ENCODE peak calls at places on chromosome 12, in six cellular contexts. One of them, this sample, is unnamed.

GRCh38 chr12:122944588-122944987 is 21.7 kb downstream of the ABCB9 start:
- DNase-seq in right cardiac atrium: no peak
- DNase-seq in mammary epithelial cell: peak
- DNase-seq in thoracic aorta: no peak
- DNase-seq in GM06990: no peak
- DNase-seq in fibroblast of the aortic adventitia: no peak
- DNase-seq in this sample: no peak

GRCh38 chr12:56080556-56081138 is 682 bp downstream of the ERBB3 start:
- DNase-seq in GM06990: no peak
- DNase-seq in fibroblast of the aortic adventitia: no peak
- DNase-seq in mammary epithelial cell: no peak
- DNase-seq in right cardiac atrium: no peak
- DNase-seq in thoracic aorta: no peak
- DNase-seq in this sample: no peak

GRCh38 chr12:76310110-76310509 is 38.1 kb downstream of the BBS10 start:
- DNase-seq in thoracic aorta: no peak
- DNase-seq in mammary epithelial cell: peak
- DNase-seq in right cardiac atrium: no peak
- DNase-seq in fibroblast of the aortic adventitia: peak
- DNase-seq in GM06990: no peak
- DNase-seq in this sample: no peak

GRCh38 chr12:124581299-124581698 is 13.9 kb upstream of the NCOR2 start:
- DNase-seq in mammary epithelial cell: no peak
- DNase-seq in GM06990: no peak
- DNase-seq in thoracic aorta: no peak
- DNase-seq in right cardiac atrium: no peak
- DNase-seq in fibroblast of the aortic adventitia: peak
- DNase-seq in this sample: peak

GRCh38 chr12:27864521-27864920 is 84.5 kb upstream of the MANSC4 start:
- DNase-seq in thoracic aorta: no peak
- DNase-seq in mammary epithelial cell: peak
- DNase-seq in GM06990: no peak
- DNase-seq in right cardiac atrium: no peak
- DNase-seq in fibroblast of the aortic adventitia: no peak
- DNase-seq in this sample: peak

GRCh38 chr12:23987032-23987431 is 37.6 kb upstream of the SOX5 start:
- DNase-seq in thoracic aorta: no peak
- DNase-seq in right cardiac atrium: no peak
- DNase-seq in mammary epithelial cell: no peak
- DNase-seq in fibroblast of the aortic adventitia: no peak
- DNase-seq in GM06990: no peak
- DNase-seq in this sample: no peak

GRCh38 chr12:4393211-4393610 is 13.7 kb upstream of the FGF23 start:
- DNase-seq in GM06990: no peak
- DNase-seq in thoracic aorta: no peak
- DNase-seq in fibroblast of the aortic adventitia: no peak
- DNase-seq in right cardiac atrium: no peak
- DNase-seq in mammary epithelial cell: no peak
- DNase-seq in this sample: no peak

GRCh38 chr12:131912526-131913274 is 16.4 kb upstream of the PUS1 start:
- DNase-seq in thoracic aorta: peak
- DNase-seq in GM06990: peak
- DNase-seq in fibroblast of the aortic adventitia: peak
- DNase-seq in mammary epithelial cell: peak
- DNase-seq in right cardiac atrium: peak
- DNase-seq in this sample: peak

GRCh38 chr12:26822051-26822450 is 10.9 kb downstream of the ITPR2 start:
- DNase-seq in right cardiac atrium: no peak
- DNase-seq in thoracic aorta: no peak
- DNase-seq in mammary epithelial cell: no peak
- DNase-seq in GM06990: no peak
- DNase-seq in fibroblast of the aortic adventitia: no peak
- DNase-seq in this sample: peak

GRCh38 chr12:131552167-131552863 is 158.6 kb upstream of the SFSWAP start:
- DNase-seq in thoracic aorta: no peak
- DNase-seq in right cardiac atrium: no peak
- DNase-seq in mammary epithelial cell: no peak
- DNase-seq in GM06990: no peak
- DNase-seq in fibroblast of the aortic adventitia: no peak
- DNase-seq in this sample: no peak

GRCh38 chr12:66438601-66439000 is 136.3 kb downstream of the HELB start:
- DNase-seq in right cardiac atrium: no peak
- DNase-seq in fibroblast of the aortic adventitia: peak
- DNase-seq in GM06990: no peak
- DNase-seq in mammary epithelial cell: peak
- DNase-seq in thoracic aorta: no peak
- DNase-seq in this sample: no peak

GRCh38 chr12:114229150-114229549 is 176.8 kb downstream of the TBX5 start:
- DNase-seq in GM06990: no peak
- DNase-seq in fibroblast of the aortic adventitia: no peak
- DNase-seq in mammary epithelial cell: no peak
- DNase-seq in thoracic aorta: no peak
- DNase-seq in right cardiac atrium: no peak
- DNase-seq in this sample: no peak

GRCh38 chr12:18439541-18439940 is 178.2 kb downstream of the PIK3C2G start:
- DNase-seq in fibroblast of the aortic adventitia: peak
- DNase-seq in thoracic aorta: no peak
- DNase-seq in right cardiac atrium: no peak
- DNase-seq in mammary epithelial cell: no peak
- DNase-seq in GM06990: no peak
- DNase-seq in this sample: peak

GRCh38 chr12:28089363-28089762 is 100.9 kb upstream of the CCDC91 start:
- DNase-seq in thoracic aorta: no peak
- DNase-seq in mammary epithelial cell: no peak
- DNase-seq in right cardiac atrium: no peak
- DNase-seq in GM06990: no peak
- DNase-seq in fibroblast of the aortic adventitia: peak
- DNase-seq in this sample: peak

GRCh38 chr12:1777798-1778197 is 42.6 kb upstream of the LRTM2 start:
- DNase-seq in GM06990: no peak
- DNase-seq in right cardiac atrium: no peak
- DNase-seq in mammary epithelial cell: peak
- DNase-seq in fibroblast of the aortic adventitia: peak
- DNase-seq in thoracic aorta: no peak
- DNase-seq in this sample: no peak

GRCh38 chr12:46005151-46005797 is 14.9 kb upstream of the SCAF11 start:
- DNase-seq in right cardiac atrium: no peak
- DNase-seq in GM06990: no peak
- DNase-seq in fibroblast of the aortic adventitia: peak
- DNase-seq in thoracic aorta: no peak
- DNase-seq in mammary epithelial cell: no peak
- DNase-seq in this sample: peak

GRCh38 chr12:94059394-94060368 is 88.7 kb upstream of the PLXNC1 start:
- DNase-seq in fibroblast of the aortic adventitia: no peak
- DNase-seq in mammary epithelial cell: no peak
- DNase-seq in right cardiac atrium: no peak
- DNase-seq in GM06990: no peak
- DNase-seq in thoracic aorta: no peak
- DNase-seq in this sample: no peak

GRCh38 chr12:109708939-109709338 is 4.7 kb upstream of the FAM222A start:
- DNase-seq in GM06990: no peak
- DNase-seq in thoracic aorta: no peak
- DNase-seq in mammary epithelial cell: no peak
- DNase-seq in right cardiac atrium: no peak
- DNase-seq in fibroblast of the aortic adventitia: no peak
- DNase-seq in this sample: no peak

GRCh38 chr12:89873745-89874144 is 165.1 kb upstream of the ATP2B1 start:
- DNase-seq in thoracic aorta: no peak
- DNase-seq in GM06990: no peak
- DNase-seq in mammary epithelial cell: no peak
- DNase-seq in fibroblast of the aortic adventitia: peak
- DNase-seq in right cardiac atrium: no peak
- DNase-seq in this sample: peak
- H3K4me3 ChIP-seq in thoracic aorta: no peak
- H3K4me3 ChIP-seq in GM06990: no peak
- H3K4me3 ChIP-seq in mammary epithelial cell: no peak
- H3K4me3 ChIP-seq in fibroblast of the aortic adventitia: no peak
- H3K4me3 ChIP-seq in right cardiac atrium: no peak
- H3K4me3 ChIP-seq in this sample: no peak

DNA sequence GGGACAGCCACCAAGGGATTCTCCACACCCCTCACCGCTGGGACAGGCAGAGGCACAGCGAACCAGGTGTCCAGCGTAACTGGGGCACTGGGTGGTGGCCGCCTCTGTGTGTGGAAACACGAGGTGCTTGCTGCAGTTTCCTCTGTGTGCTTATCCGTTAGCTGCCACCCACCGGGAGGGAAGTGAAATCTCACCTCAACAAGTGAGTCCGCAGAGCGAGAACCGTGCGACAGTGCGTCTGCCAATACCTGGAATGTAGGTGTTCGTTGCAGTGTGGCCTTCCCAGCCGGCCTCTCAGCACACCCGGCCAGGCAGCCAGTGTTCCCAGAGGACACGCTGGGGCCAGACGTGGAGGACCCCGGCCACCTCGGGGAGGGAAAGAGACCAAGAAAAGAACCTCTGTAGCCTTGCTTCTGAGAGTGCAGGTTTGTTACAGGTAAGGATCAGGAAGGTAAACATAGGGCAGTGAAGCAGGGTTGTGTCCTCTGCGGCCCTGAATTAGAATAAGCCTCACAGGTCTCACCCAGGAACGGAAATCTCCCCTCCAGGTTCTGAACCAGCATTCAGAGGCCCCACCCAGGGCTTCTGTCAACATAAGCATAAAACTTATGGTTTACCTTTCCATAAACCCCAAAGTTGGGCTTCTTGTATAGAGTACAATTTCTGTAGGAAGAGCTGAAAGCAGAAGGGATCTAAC is 1.5 kb downstream of the BCL2L14 start:
- DNase-seq in thoracic aorta: no peak
- DNase-seq in right cardiac atrium: no peak
- DNase-seq in GM06990: peak
- DNase-seq in fibroblast of the aortic adventitia: no peak
- DNase-seq in mammary epithelial cell: no peak
- DNase-seq in this sample: no peak
- H3K4me3 ChIP-seq in thoracic aorta: no peak
- H3K4me3 ChIP-seq in right cardiac atrium: no peak
- H3K4me3 ChIP-seq in GM06990: peak
- H3K4me3 ChIP-seq in fibroblast of the aortic adventitia: no peak
- H3K4me3 ChIP-seq in mammary epithelial cell: no peak
- H3K4me3 ChIP-seq in this sample: no peak

GRCh38 chr12:6778212-6778570 is 5.9 kb downstream of the LAG3 start:
- DNase-seq in right cardiac atrium: peak
- DNase-seq in fibroblast of the aortic adventitia: peak
- DNase-seq in thoracic aorta: no peak
- DNase-seq in mammary epithelial cell: no peak
- DNase-seq in GM06990: no peak
- DNase-seq in this sample: no peak
- H3K4me3 ChIP-seq in right cardiac atrium: peak
- H3K4me3 ChIP-seq in fibroblast of the aortic adventitia: peak
- H3K4me3 ChIP-seq in thoracic aorta: peak
- H3K4me3 ChIP-seq in mammary epithelial cell: no peak
- H3K4me3 ChIP-seq in GM06990: no peak
- H3K4me3 ChIP-seq in this sample: no peak

DNA sequence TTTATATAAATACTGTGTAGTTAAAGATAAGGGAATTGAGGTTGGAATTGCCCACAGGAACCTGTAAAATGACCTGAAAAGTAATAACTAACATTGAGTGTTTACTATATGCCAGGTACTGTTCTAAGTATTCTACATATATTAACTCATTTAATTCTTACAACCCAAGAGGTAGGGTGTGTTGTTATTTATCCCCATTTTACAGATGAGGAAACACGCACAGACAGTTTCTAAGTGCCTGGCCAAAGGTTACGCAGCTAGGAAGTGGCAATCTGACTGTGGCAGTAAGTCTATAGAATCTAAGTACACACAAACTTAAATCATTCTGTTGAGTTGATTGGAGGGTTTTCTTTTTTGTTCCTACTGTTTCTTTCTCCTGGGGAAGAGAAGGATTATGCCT is 1.1 kb upstream of the TSPAN31 start:
- DNase-seq in mammary epithelial cell: no peak
- DNase-seq in GM06990: no peak
- DNase-seq in thoracic aorta: no peak
- DNase-seq in right cardiac atrium: no peak
- DNase-seq in fibroblast of the aortic adventitia: no peak
- DNase-seq in this sample: no peak
- H3K4me3 ChIP-seq in mammary epithelial cell: no peak
- H3K4me3 ChIP-seq in GM06990: peak
- H3K4me3 ChIP-seq in thoracic aorta: no peak
- H3K4me3 ChIP-seq in right cardiac atrium: no peak
- H3K4me3 ChIP-seq in fibroblast of the aortic adventitia: no peak
- H3K4me3 ChIP-seq in this sample: no peak

GRCh38 chr12:130127909-130128763 is 34.1 kb upstream of the FZD10 start:
- DNase-seq in mammary epithelial cell: no peak
- DNase-seq in fibroblast of the aortic adventitia: no peak
- DNase-seq in GM06990: no peak
- DNase-seq in right cardiac atrium: peak
- DNase-seq in thoracic aorta: no peak
- DNase-seq in this sample: no peak

GRCh38 chr12:130131025-130131424 is 31.2 kb upstream of the FZD10 start:
- DNase-seq in fibroblast of the aortic adventitia: no peak
- DNase-seq in GM06990: no peak
- DNase-seq in right cardiac atrium: no peak
- DNase-seq in thoracic aorta: no peak
- DNase-seq in mammary epithelial cell: no peak
- DNase-seq in this sample: no peak

GRCh38 chr12:130131817-130132216 is 30.4 kb upstream of the FZD10 start:
- DNase-seq in GM06990: no peak
- DNase-seq in right cardiac atrium: no peak
- DNase-seq in mammary epithelial cell: no peak
- DNase-seq in fibroblast of the aortic adventitia: no peak
- DNase-seq in thoracic aorta: no peak
- DNase-seq in this sample: no peak

GRCh38 chr12:130127527-130127908 is 34.7 kb upstream of the FZD10 start:
- DNase-seq in fibroblast of the aortic adventitia: no peak
- DNase-seq in thoracic aorta: no peak
- DNase-seq in right cardiac atrium: no peak
- DNase-seq in mammary epithelial cell: no peak
- DNase-seq in GM06990: no peak
- DNase-seq in this sample: no peak

GRCh38 chr12:130128764-130129735 is 33.2 kb upstream of the FZD10 start:
- DNase-seq in fibroblast of the aortic adventitia: no peak
- DNase-seq in GM06990: no peak
- DNase-seq in mammary epithelial cell: no peak
- DNase-seq in thoracic aorta: no peak
- DNase-seq in right cardiac atrium: no peak
- DNase-seq in this sample: no peak
- H3K4me3 ChIP-seq in fibroblast of the aortic adventitia: no peak
- H3K4me3 ChIP-seq in GM06990: no peak
- H3K4me3 ChIP-seq in mammary epithelial cell: no peak
- H3K4me3 ChIP-seq in thoracic aorta: no peak
- H3K4me3 ChIP-seq in right cardiac atrium: no peak
- H3K4me3 ChIP-seq in this sample: no peak

GRCh38 chr12:69879007-69879960 is 54.3 kb downstream of the MYRFL start:
- DNase-seq in fibroblast of the aortic adventitia: peak
- DNase-seq in right cardiac atrium: peak
- DNase-seq in thoracic aorta: peak
- DNase-seq in mammary epithelial cell: peak
- DNase-seq in GM06990: peak
- DNase-seq in this sample: peak
- H3K4me3 ChIP-seq in fibroblast of the aortic adventitia: peak
- H3K4me3 ChIP-seq in right cardiac atrium: peak
- H3K4me3 ChIP-seq in thoracic aorta: peak
- H3K4me3 ChIP-seq in mammary epithelial cell: peak
- H3K4me3 ChIP-seq in GM06990: no peak
- H3K4me3 ChIP-seq in this sample: no peak

This sample was measured in endothelial cell of umbilical vein.